ENCODE peak calls at places on chromosomes 4 and X, in seven cellular contexts. C, W, B, L, S, E and T are unnamed samples.

GRCh38 chr4:29311231-29311630 is 1408.9 kb upstream of the PCDH7 start:
- DNase-seq in C (no peak), W (peak; percentile 66), B (no peak), L (no peak), S (no peak), E (no peak), T (no peak)

GRCh38 chr4:146949559-146949958 is 3.9 kb upstream of the TTC29 start:
- DNase-seq in C (no peak), W (no peak), B (no peak), L (no peak), S (peak; percentile 28), E (no peak), T (no peak)

GRCh38 chr4:99403380-99404194 is 31.6 kb downstream of the ADH7 start:
- DNase-seq in C (no peak), W (no peak), B (no peak), L (no peak), S (no peak), E (peak; percentile 3), T (no peak)

GRCh38 chr4:26048962-26049361 is 134.9 kb downstream of the SMIM20 start:
- DNase-seq in C (peak; percentile 49), W (no peak), B (no peak), L (no peak), S (no peak), E (no peak), T (no peak)

GRCh38 chr4:165635261-165635838 is 237.7 kb upstream of the TLL1 start:
- DNase-seq in C (no peak), W (no peak), B (no peak), L (no peak), S (peak; percentile 8), E (no peak), T (no peak)

GRCh38 chr4:161554372-161554990 is 609.3 kb downstream of the FSTL5 start:
- DNase-seq in C (no peak), W (no peak), B (no peak), L (no peak), S (no peak), E (no peak), T (peak; percentile 59)

GRCh38 chr4:7598939-7599790 is 164.4 kb upstream of the PSAPL1 start:
- DNase-seq in C (no peak), W (no peak), B (no peak), L (no peak), S (no peak), E (no peak), T (no peak)

GRCh38 chrX:127879585-127879984 is 172.6 kb downstream of the ACTRT1 start:
- DNase-seq in C (no peak), W (no peak), B (no peak), L (no peak), S (no peak), E (no peak), T (peak; percentile 17)

GRCh38 chr4:7166981-7167700 is 25.2 kb upstream of the SORCS2 start:
- DNase-seq in C (no peak), W (no peak), B (no peak), L (no peak), S (no peak), E (no peak), T (no peak)